ENCODE peak calls at places on chromosomes 1 and 21, in ten cellular contexts. X is HEK293T; M is germinal center; V is stimulated activated CD4-positive, alpha-beta T cell treated with anti-CD3 and anti-CD28 coated beads, Interleukin-2, amount 100 ng/mL, for 48 hours; R is occipital lobe; O is stomach; F is LoVo; Q is posterior vena cava; S is lung; K is HuH-7.5. T is an unnamed sample.

GRCh38 chr1:42239041-42239440 is 74.5 kb upstream of the GUCA2A start:
- DNase-seq in X (no peak), M (no peak), V (no peak), R (no peak), O (no peak), F (no peak), Q (no peak), S (no peak), K (no peak), T (no peak)

GRCh38 chr1:116881879-116882520 is 27.7 kb upstream of the PTGFRN start:
- DNase-seq in X (peak; percentile 54), M (no peak), V (no peak), R (peak; percentile 37), O (peak; percentile 36), F (peak; percentile 18), Q (peak; percentile 85), S (peak; percentile 51), K (peak; percentile 37), T (no peak)

GRCh38 chr1:161998811-161999210 is 24.9 kb downstream of the OLFML2B start:
- DNase-seq in X (no peak), M (no peak), V (no peak), R (no peak), O (no peak), F (no peak), Q (no peak), S (no peak), K (no peak), T (no peak)

GRCh38 chr1:178768423-178768822 is 43.4 kb downstream of the RALGPS2 start:
- DNase-seq in X (peak; percentile 56), M (peak; percentile 16), V (no peak), R (no peak), O (no peak), F (no peak), Q (no peak), S (no peak), K (no peak), T (no peak)

GRCh38 chr1:19066874-19067186 is 110.4 kb upstream of the IFFO2 start:
- DNase-seq in X (no peak), M (no peak), V (no peak), R (no peak), O (no peak), F (no peak), Q (no peak), S (no peak), K (no peak), T (no peak)

GRCh38 chr1:12450831-12451559 is 167.0 kb downstream of the DHRS3 start:
- DNase-seq in X (no peak), M (no peak), V (no peak), R (no peak), O (no peak), F (no peak), Q (no peak), S (no peak), K (no peak), T (no peak)

GRCh38 chr1:36321119-36321951 is 2.1 kb downstream of the EVA1B start:
- DNase-seq in X (no peak), M (peak; percentile 44), V (no peak), R (no peak), O (peak; percentile 60), F (no peak), Q (peak; percentile 93), S (peak; percentile 68), K (no peak), T (no peak)

GRCh38 chr1:67626495-67627235 is 58.3 kb upstream of the GADD45A start:
- DNase-seq in X (no peak), M (no peak), V (no peak), R (no peak), O (no peak), F (peak; percentile 56), Q (no peak), S (no peak), K (no peak), T (no peak)

GRCh38 chr1:17875882-17876280 is 120.7 kb downstream of the ACTL8 start:
- DNase-seq in X (no peak), M (no peak), V (no peak), R (no peak), O (no peak), F (no peak), Q (no peak), S (no peak), K (no peak), T (no peak)

GRCh38 chr1:181064702-181065101 is 23.8 kb upstream of the IER5 start:
- DNase-seq in X (no peak), M (no peak), V (no peak), R (no peak), O (no peak), F (no peak), Q (no peak), S (no peak), K (no peak), T (no peak)

GRCh38 chr1:159079518-159079917 is 3.0 kb upstream of the AIM2 start:
- DNase-seq in X (no peak), M (no peak), V (no peak), R (no peak), O (no peak), F (no peak), Q (no peak), S (no peak), K (no peak), T (no peak)

GRCh38 chr1:1628656-1629429 is 3.1 kb upstream of the MMP23B start:
- DNase-seq in X (no peak), M (peak; percentile 36), V (no peak), R (no peak), O (no peak), F (no peak), Q (peak; percentile 81), S (no peak), K (no peak), T (peak; percentile 82)

GRCh38 chr1:29966526-29967045 is 730.3 kb downstream of the PTPRU start:
- DNase-seq in X (no peak), M (no peak), V (no peak), R (no peak), O (peak; percentile 15), F (no peak), Q (no peak), S (no peak), K (no peak), T (no peak)

GRCh38 chr1:208433086-208433485 is 188.9 kb upstream of the PLXNA2 start:
- DNase-seq in X (no peak), M (no peak), V (no peak), R (no peak), O (no peak), F (no peak), Q (no peak), S (no peak), K (no peak), T (no peak)

GRCh38 chr1:178172939-178173338 is 79.0 kb downstream of the RASAL2 start:
- DNase-seq in X (no peak), M (no peak), V (no peak), R (no peak), O (no peak), F (no peak), Q (no peak), S (no peak), K (no peak), T (no peak)

GRCh38 chr21:43782741-43783700 is 6.4 kb upstream of the RRP1 start:
- DNase-seq in X (no peak), M (no peak), V (no peak), R (no peak), O (no peak), F (peak; percentile 25), Q (no peak), S (peak; percentile 54), K (no peak), T (no peak)

GRCh38 chr1:210568631-210569030 is 239.9 kb downstream of the HHAT start:
- DNase-seq in X (no peak), M (no peak), V (no peak), R (no peak), O (no peak), F (no peak), Q (no peak), S (no peak), K (no peak), T (no peak)

GRCh38 chr1:31793086-31793485 is 22.7 kb downstream of the SPOCD1 start:
- DNase-seq in X (no peak), M (no peak), V (no peak), R (no peak), O (peak; percentile 20), F (no peak), Q (peak; percentile 80), S (no peak), K (no peak), T (no peak)

GRCh38 chr21:15257646-15258045 is 192.8 kb upstream of the NRIP1 start:
- DNase-seq in X (no peak), M (no peak), V (no peak), R (no peak), O (no peak), F (no peak), Q (no peak), S (no peak), K (no peak), T (no peak)

GRCh38 chr1:18630511-18631495 is at the start of gene PAX7:
- DNase-seq in X (peak; percentile 40), M (no peak), V (no peak), R (no peak), O (no peak), F (no peak), Q (peak; percentile 72), S (no peak), K (no peak), T (no peak)

GRCh38 chr1:243903904-243904303 is 53.9 kb upstream of the AKT3 start:
- DNase-seq in X (no peak), M (no peak), V (no peak), R (no peak), O (no peak), F (no peak), Q (no peak), S (no peak), K (no peak), T (no peak)

GRCh38 chr21:35457097-35457496 is 408.0 kb upstream of the RUNX1 start:
- DNase-seq in X (no peak), M (no peak), V (no peak), R (no peak), O (no peak), F (no peak), Q (no peak), S (no peak), K (no peak), T (no peak)